ENCODE peak calls at places on chromosomes 12 and 14, in eight cellular contexts. One of them, this sample, is unnamed. For H3K4me1, the result is how much of the 10 kb centered on the place peaks cover.

GRCh38 chr14:106556665-106557289 is 1030.4 kb downstream of the TMEM121 start:
- DNase-seq in tibial artery: no peak
- DNase-seq in Panc1: peak
- DNase-seq in MM.1S: peak
- DNase-seq in kidney: peak
- DNase-seq in cardiac muscle cell: no peak
- DNase-seq in effector memory CD4-positive, alpha-beta T cell: peak
- DNase-seq in naive thymus-derived CD4-positive, alpha-beta T cell: peak
- DNase-seq in this sample: peak

GRCh38 chr14:24273422-24273998 is 2.1 kb upstream of the RABGGTA start:
- DNase-seq in tibial artery: no peak
- DNase-seq in Panc1: no peak
- DNase-seq in MM.1S: no peak
- DNase-seq in kidney: no peak
- DNase-seq in cardiac muscle cell: no peak
- DNase-seq in effector memory CD4-positive, alpha-beta T cell: no peak
- DNase-seq in naive thymus-derived CD4-positive, alpha-beta T cell: no peak
- DNase-seq in this sample: no peak

GRCh38 chr14:61472025-61472672 is 150.8 kb downstream of the PRKCH start:
- DNase-seq in tibial artery: no peak
- DNase-seq in Panc1: no peak
- DNase-seq in MM.1S: no peak
- DNase-seq in kidney: no peak
- DNase-seq in cardiac muscle cell: peak
- DNase-seq in effector memory CD4-positive, alpha-beta T cell: peak
- DNase-seq in naive thymus-derived CD4-positive, alpha-beta T cell: peak
- DNase-seq in this sample: peak

GRCh38 chr12:65876898-65877721 is 52.8 kb downstream of the HMGA2 start:
- DNase-seq in tibial artery: no peak
- DNase-seq in Panc1: no peak
- DNase-seq in MM.1S: no peak
- DNase-seq in kidney: no peak
- DNase-seq in cardiac muscle cell: peak
- DNase-seq in effector memory CD4-positive, alpha-beta T cell: no peak
- DNase-seq in naive thymus-derived CD4-positive, alpha-beta T cell: no peak
- DNase-seq in this sample: no peak

GRCh38 chr12:6606331-6607131 is 648 bp downstream of the CHD4 start:
- DNase-seq in tibial artery: peak
- DNase-seq in Panc1: no peak
- DNase-seq in MM.1S: peak
- DNase-seq in kidney: peak
- DNase-seq in cardiac muscle cell: peak
- DNase-seq in effector memory CD4-positive, alpha-beta T cell: peak
- DNase-seq in naive thymus-derived CD4-positive, alpha-beta T cell: peak
- DNase-seq in this sample: peak

GRCh38 chr12:104219361-104219892 is 3.8 kb downstream of the TXNRD1 start:
- DNase-seq in tibial artery: no peak
- DNase-seq in Panc1: peak
- DNase-seq in MM.1S: no peak
- DNase-seq in kidney: no peak
- DNase-seq in cardiac muscle cell: no peak
- DNase-seq in effector memory CD4-positive, alpha-beta T cell: no peak
- DNase-seq in naive thymus-derived CD4-positive, alpha-beta T cell: no peak
- DNase-seq in this sample: no peak

GRCh38 chr12:27898022-27898421 is 74.5 kb downstream of the PTHLH start:
- DNase-seq in tibial artery: no peak
- DNase-seq in Panc1: no peak
- DNase-seq in MM.1S: no peak
- DNase-seq in kidney: no peak
- DNase-seq in cardiac muscle cell: no peak
- DNase-seq in effector memory CD4-positive, alpha-beta T cell: no peak
- DNase-seq in naive thymus-derived CD4-positive, alpha-beta T cell: no peak
- DNase-seq in this sample: no peak

GRCh38 chr12:131911851-131912525 is 17.1 kb upstream of the PUS1 start:
- DNase-seq in tibial artery: no peak
- DNase-seq in Panc1: no peak
- DNase-seq in MM.1S: no peak
- DNase-seq in kidney: peak
- DNase-seq in cardiac muscle cell: no peak
- DNase-seq in effector memory CD4-positive, alpha-beta T cell: no peak
- DNase-seq in naive thymus-derived CD4-positive, alpha-beta T cell: no peak
- DNase-seq in this sample: no peak

GRCh38 chr12:129662184-129662583 is 241.6 kb downstream of the TMEM132D start:
- DNase-seq in tibial artery: no peak
- DNase-seq in Panc1: no peak
- DNase-seq in MM.1S: no peak
- DNase-seq in kidney: no peak
- DNase-seq in cardiac muscle cell: no peak
- DNase-seq in effector memory CD4-positive, alpha-beta T cell: no peak
- DNase-seq in naive thymus-derived CD4-positive, alpha-beta T cell: no peak
- DNase-seq in this sample: no peak

GRCh38 chr12:5232826-5233500 is 189.3 kb downstream of the KCNA5 start:
- DNase-seq in tibial artery: no peak
- DNase-seq in Panc1: no peak
- DNase-seq in MM.1S: no peak
- DNase-seq in kidney: no peak
- DNase-seq in cardiac muscle cell: no peak
- DNase-seq in effector memory CD4-positive, alpha-beta T cell: no peak
- DNase-seq in naive thymus-derived CD4-positive, alpha-beta T cell: no peak
- DNase-seq in this sample: no peak

DNA sequence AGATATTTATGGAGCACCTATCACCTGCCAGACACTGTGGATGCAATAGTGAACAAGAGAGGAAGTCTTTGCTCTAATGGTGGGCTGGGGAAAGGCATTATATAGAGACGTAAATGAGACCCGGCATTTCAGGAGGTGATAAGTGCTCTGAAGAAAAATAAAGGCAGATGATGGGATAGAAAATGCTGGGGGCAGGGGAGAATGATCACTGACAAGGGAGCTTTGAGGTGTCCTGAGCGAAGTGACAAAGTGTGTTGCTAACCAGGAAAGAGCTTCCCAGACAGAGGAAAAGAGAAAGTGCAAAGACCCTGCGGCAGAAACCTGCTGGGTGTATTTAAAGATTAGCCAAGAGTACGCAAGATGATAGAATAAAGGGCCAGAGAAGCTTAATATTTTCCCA is 1096.1 kb downstream of the BCL11B start:
- DNase-seq in tibial artery: no peak
- DNase-seq in Panc1: no peak
- DNase-seq in MM.1S: no peak
- DNase-seq in kidney: no peak
- DNase-seq in cardiac muscle cell: no peak
- DNase-seq in effector memory CD4-positive, alpha-beta T cell: no peak
- DNase-seq in naive thymus-derived CD4-positive, alpha-beta T cell: no peak
- DNase-seq in this sample: no peak
- H3K4me1 ChIP-seq in tibial artery: under half
- H3K4me1 ChIP-seq in Panc1: under half
- H3K4me1 ChIP-seq in MM.1S: half or more
- H3K4me1 ChIP-seq in kidney: under half
- H3K4me1 ChIP-seq in cardiac muscle cell: under half
- H3K4me1 ChIP-seq in effector memory CD4-positive, alpha-beta T cell: half or more
- H3K4me1 ChIP-seq in naive thymus-derived CD4-positive, alpha-beta T cell: half or more
- H3K4me1 ChIP-seq in this sample: under half

DNA sequence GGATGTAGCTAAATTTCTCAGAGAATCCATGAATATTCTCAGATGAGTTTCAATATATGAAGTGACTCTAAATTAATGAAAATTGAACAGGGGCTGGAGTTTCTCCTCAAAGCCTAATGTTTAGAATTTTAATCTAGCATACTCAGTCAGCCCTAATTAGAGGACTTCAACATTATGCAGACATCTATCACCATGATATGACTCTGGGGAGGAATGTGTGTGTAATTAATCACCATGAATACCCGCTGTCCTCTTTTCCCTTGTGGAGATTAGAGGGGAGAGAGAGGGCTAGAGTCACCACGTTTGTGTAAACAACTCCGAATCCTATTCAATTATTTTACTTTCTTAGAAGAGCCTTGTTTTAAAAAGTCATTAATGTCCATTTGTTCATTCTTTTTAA is 698.6 kb upstream of the MDGA2 start:
- DNase-seq in tibial artery: no peak
- DNase-seq in Panc1: no peak
- DNase-seq in MM.1S: no peak
- DNase-seq in kidney: no peak
- DNase-seq in cardiac muscle cell: peak
- DNase-seq in effector memory CD4-positive, alpha-beta T cell: no peak
- DNase-seq in naive thymus-derived CD4-positive, alpha-beta T cell: no peak
- DNase-seq in this sample: no peak
- H3K27ac ChIP-seq in tibial artery: no peak
- H3K27ac ChIP-seq in Panc1: no peak
- H3K27ac ChIP-seq in MM.1S: no peak
- H3K27ac ChIP-seq in kidney: no peak
- H3K27ac ChIP-seq in cardiac muscle cell: peak
- H3K27ac ChIP-seq in effector memory CD4-positive, alpha-beta T cell: no peak
- H3K27ac ChIP-seq in naive thymus-derived CD4-positive, alpha-beta T cell: no peak
- H3K27ac ChIP-seq in this sample: no peak

DNA sequence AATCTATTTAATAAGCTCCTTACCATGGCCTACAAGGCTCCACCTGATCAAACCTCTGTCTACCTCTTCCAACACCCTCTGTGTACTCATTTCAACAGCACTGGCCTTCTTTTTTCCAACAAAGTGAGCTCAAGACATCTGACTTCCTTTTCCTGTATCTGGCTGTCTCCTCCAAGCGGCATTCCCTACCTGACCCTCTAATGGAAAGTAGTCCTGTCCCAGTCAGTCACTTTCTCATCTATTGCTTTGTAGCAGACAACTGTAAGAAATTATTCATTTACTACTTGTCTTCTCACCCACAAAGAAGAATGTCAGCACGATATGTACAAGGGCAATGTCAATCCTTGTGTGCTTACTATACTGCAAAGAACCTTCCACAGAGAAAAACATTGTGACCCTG is 149.6 kb downstream of the MED13L start:
- DNase-seq in tibial artery: no peak
- DNase-seq in Panc1: no peak
- DNase-seq in MM.1S: no peak
- DNase-seq in kidney: no peak
- DNase-seq in cardiac muscle cell: no peak
- DNase-seq in effector memory CD4-positive, alpha-beta T cell: no peak
- DNase-seq in naive thymus-derived CD4-positive, alpha-beta T cell: no peak
- DNase-seq in this sample: no peak
- H3K4me1 ChIP-seq in tibial artery: half or more
- H3K4me1 ChIP-seq in Panc1: half or more
- H3K4me1 ChIP-seq in MM.1S: under half
- H3K4me1 ChIP-seq in kidney: under half
- H3K4me1 ChIP-seq in cardiac muscle cell: half or more
- H3K4me1 ChIP-seq in effector memory CD4-positive, alpha-beta T cell: under half
- H3K4me1 ChIP-seq in naive thymus-derived CD4-positive, alpha-beta T cell: under half
- H3K4me1 ChIP-seq in this sample: half or more

DNA sequence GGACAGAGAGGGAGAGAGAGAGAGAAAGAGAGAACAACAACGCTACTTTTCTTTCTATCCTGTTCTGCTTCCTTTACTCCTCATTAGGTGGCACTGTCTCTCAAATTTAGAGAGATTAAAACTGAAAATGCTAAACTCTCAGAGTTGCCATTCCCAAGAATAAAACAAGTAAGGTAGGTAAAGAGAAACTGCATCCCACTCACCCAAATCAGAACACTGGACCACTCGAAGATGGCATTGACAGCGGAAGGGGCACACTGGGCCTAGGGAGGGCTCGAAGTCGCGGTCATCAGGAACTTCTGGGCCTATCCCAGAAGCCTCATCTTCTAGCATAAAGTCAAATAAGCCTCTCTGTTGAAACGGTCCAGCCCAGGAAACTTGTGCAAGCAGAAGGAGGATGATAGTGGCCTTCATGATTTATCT is 4.5 kb downstream of the DCN start:
- DNase-seq in tibial artery: no peak
- DNase-seq in Panc1: peak
- DNase-seq in MM.1S: peak
- DNase-seq in kidney: no peak
- DNase-seq in cardiac muscle cell: peak
- DNase-seq in effector memory CD4-positive, alpha-beta T cell: no peak
- DNase-seq in naive thymus-derived CD4-positive, alpha-beta T cell: no peak
- DNase-seq in this sample: no peak
- H3K27ac ChIP-seq in tibial artery: peak
- H3K27ac ChIP-seq in Panc1: no peak
- H3K27ac ChIP-seq in MM.1S: no peak
- H3K27ac ChIP-seq in kidney: peak
- H3K27ac ChIP-seq in cardiac muscle cell: no peak
- H3K27ac ChIP-seq in effector memory CD4-positive, alpha-beta T cell: no peak
- H3K27ac ChIP-seq in naive thymus-derived CD4-positive, alpha-beta T cell: no peak
- H3K27ac ChIP-seq in this sample: peak

DNA sequence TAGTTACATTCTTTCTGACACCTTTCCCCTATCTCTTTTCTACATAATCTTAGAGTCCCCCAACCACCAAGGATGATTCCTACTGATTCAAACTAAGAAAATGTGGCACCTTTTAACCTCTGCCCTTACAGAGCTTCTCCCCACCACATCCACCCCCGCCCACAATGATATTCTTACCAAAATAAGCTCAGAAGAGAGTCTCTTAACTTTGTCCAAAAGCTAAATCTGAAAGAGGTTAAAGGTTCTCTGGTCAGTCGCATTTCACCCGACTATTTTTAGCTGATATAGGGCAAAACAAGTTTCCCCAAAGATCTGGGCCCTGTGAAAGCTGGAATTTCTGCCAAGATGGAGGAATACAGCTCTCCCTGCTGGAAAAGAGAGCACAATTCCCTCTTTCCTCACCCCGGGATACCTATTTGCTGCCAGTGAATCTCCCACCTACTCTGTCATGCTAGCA is 128.6 kb downstream of the ZFP36L1 start:
- DNase-seq in tibial artery: peak
- DNase-seq in Panc1: no peak
- DNase-seq in MM.1S: no peak
- DNase-seq in kidney: no peak
- DNase-seq in cardiac muscle cell: no peak
- DNase-seq in effector memory CD4-positive, alpha-beta T cell: no peak
- DNase-seq in naive thymus-derived CD4-positive, alpha-beta T cell: no peak
- DNase-seq in this sample: no peak
- H3K4me1 ChIP-seq in tibial artery: half or more
- H3K4me1 ChIP-seq in Panc1: under half
- H3K4me1 ChIP-seq in MM.1S: under half
- H3K4me1 ChIP-seq in kidney: under half
- H3K4me1 ChIP-seq in cardiac muscle cell: under half
- H3K4me1 ChIP-seq in effector memory CD4-positive, alpha-beta T cell: under half
- H3K4me1 ChIP-seq in naive thymus-derived CD4-positive, alpha-beta T cell: under half
- H3K4me1 ChIP-seq in this sample: under half

This sample was measured in heart right ventricle.